ENCODE peak calls at places on chromosomes 3 and 15, in eight cellular contexts. One of them, this sample, is unnamed.

GRCh38 chr15:92625297-92625980 is 30.1 kb downstream of the FAM174B start:
- ATAC-seq in activated CD8-positive, alpha-beta T cell treated with anti-CD3 and anti-CD28 coated beads, Interleukin-2, amount 10 ng/mL, durations not matched to agents 7 days and 5 days: no peak
- ATAC-seq in Right ventricle myocardium inferior: no peak
- ATAC-seq in naive thymus-derived CD8-positive, alpha-beta T cell: no peak
- ATAC-seq in aorta: no peak
- ATAC-seq in foreskin keratinocyte: peak; percentile 61
- ATAC-seq in sciatic nerve: no peak
- ATAC-seq in right cardiac atrium: no peak
- ATAC-seq in this sample: peak; percentile 53

GRCh38 chr3:69403406-69403934 is 17.6 kb upstream of the FRMD4B start:
- ATAC-seq in activated CD8-positive, alpha-beta T cell treated with anti-CD3 and anti-CD28 coated beads, Interleukin-2, amount 10 ng/mL, durations not matched to agents 7 days and 5 days: no peak
- ATAC-seq in Right ventricle myocardium inferior: no peak
- ATAC-seq in naive thymus-derived CD8-positive, alpha-beta T cell: no peak
- ATAC-seq in aorta: no peak
- ATAC-seq in foreskin keratinocyte: no peak
- ATAC-seq in sciatic nerve: no peak
- ATAC-seq in right cardiac atrium: no peak
- ATAC-seq in this sample: no peak

GRCh38 chr3:128665362-128666021 is 14.9 kb upstream of the RPN1 start:
- ATAC-seq in activated CD8-positive, alpha-beta T cell treated with anti-CD3 and anti-CD28 coated beads, Interleukin-2, amount 10 ng/mL, durations not matched to agents 7 days and 5 days: no peak
- ATAC-seq in Right ventricle myocardium inferior: no peak
- ATAC-seq in naive thymus-derived CD8-positive, alpha-beta T cell: no peak
- ATAC-seq in aorta: no peak
- ATAC-seq in foreskin keratinocyte: no peak
- ATAC-seq in sciatic nerve: no peak
- ATAC-seq in right cardiac atrium: no peak
- ATAC-seq in this sample: no peak

GRCh38 chr3:177460100-177460499 is 262.8 kb upstream of the TBL1XR1 start:
- ATAC-seq in activated CD8-positive, alpha-beta T cell treated with anti-CD3 and anti-CD28 coated beads, Interleukin-2, amount 10 ng/mL, durations not matched to agents 7 days and 5 days: no peak
- ATAC-seq in Right ventricle myocardium inferior: no peak
- ATAC-seq in naive thymus-derived CD8-positive, alpha-beta T cell: no peak
- ATAC-seq in aorta: no peak
- ATAC-seq in foreskin keratinocyte: no peak
- ATAC-seq in sciatic nerve: peak; percentile 58
- ATAC-seq in right cardiac atrium: no peak
- ATAC-seq in this sample: no peak

GRCh38 chr3:123329636-123330340 is 119.1 kb downstream of the ADCY5 start:
- ATAC-seq in activated CD8-positive, alpha-beta T cell treated with anti-CD3 and anti-CD28 coated beads, Interleukin-2, amount 10 ng/mL, durations not matched to agents 7 days and 5 days: no peak
- ATAC-seq in Right ventricle myocardium inferior: no peak
- ATAC-seq in naive thymus-derived CD8-positive, alpha-beta T cell: no peak
- ATAC-seq in aorta: peak; percentile 21
- ATAC-seq in foreskin keratinocyte: no peak
- ATAC-seq in sciatic nerve: peak; percentile 7
- ATAC-seq in right cardiac atrium: no peak
- ATAC-seq in this sample: no peak

GRCh38 chr3:72473156-72473555 is 375.1 kb downstream of the SHQ1 start:
- ATAC-seq in activated CD8-positive, alpha-beta T cell treated with anti-CD3 and anti-CD28 coated beads, Interleukin-2, amount 10 ng/mL, durations not matched to agents 7 days and 5 days: no peak
- ATAC-seq in Right ventricle myocardium inferior: no peak
- ATAC-seq in naive thymus-derived CD8-positive, alpha-beta T cell: no peak
- ATAC-seq in aorta: no peak
- ATAC-seq in foreskin keratinocyte: no peak
- ATAC-seq in sciatic nerve: no peak
- ATAC-seq in right cardiac atrium: no peak
- ATAC-seq in this sample: peak; percentile 51

GRCh38 chr15:66364944-66365343 is 8.5 kb upstream of the TIPIN start:
- ATAC-seq in activated CD8-positive, alpha-beta T cell treated with anti-CD3 and anti-CD28 coated beads, Interleukin-2, amount 10 ng/mL, durations not matched to agents 7 days and 5 days: no peak
- ATAC-seq in Right ventricle myocardium inferior: no peak
- ATAC-seq in naive thymus-derived CD8-positive, alpha-beta T cell: no peak
- ATAC-seq in aorta: no peak
- ATAC-seq in foreskin keratinocyte: no peak
- ATAC-seq in sciatic nerve: no peak
- ATAC-seq in right cardiac atrium: no peak
- ATAC-seq in this sample: no peak

GRCh38 chr3:53426918-53427317 is 67.5 kb upstream of the CACNA1D start:
- ATAC-seq in activated CD8-positive, alpha-beta T cell treated with anti-CD3 and anti-CD28 coated beads, Interleukin-2, amount 10 ng/mL, durations not matched to agents 7 days and 5 days: no peak
- ATAC-seq in Right ventricle myocardium inferior: no peak
- ATAC-seq in naive thymus-derived CD8-positive, alpha-beta T cell: no peak
- ATAC-seq in aorta: no peak
- ATAC-seq in foreskin keratinocyte: no peak
- ATAC-seq in sciatic nerve: no peak
- ATAC-seq in right cardiac atrium: no peak
- ATAC-seq in this sample: no peak

GRCh38 chr3:72177075-72178050 is 392.4 kb upstream of the PROK2 start:
- ATAC-seq in activated CD8-positive, alpha-beta T cell treated with anti-CD3 and anti-CD28 coated beads, Interleukin-2, amount 10 ng/mL, durations not matched to agents 7 days and 5 days: peak; percentile 39
- ATAC-seq in Right ventricle myocardium inferior: peak; percentile 47
- ATAC-seq in naive thymus-derived CD8-positive, alpha-beta T cell: peak; percentile 42
- ATAC-seq in aorta: peak; percentile 51
- ATAC-seq in foreskin keratinocyte: peak; percentile 50
- ATAC-seq in sciatic nerve: peak; percentile 58
- ATAC-seq in right cardiac atrium: peak; percentile 71
- ATAC-seq in this sample: peak; percentile 32

GRCh38 chr3:72428803-72429202 is 419.4 kb downstream of the SHQ1 start:
- ATAC-seq in activated CD8-positive, alpha-beta T cell treated with anti-CD3 and anti-CD28 coated beads, Interleukin-2, amount 10 ng/mL, durations not matched to agents 7 days and 5 days: no peak
- ATAC-seq in Right ventricle myocardium inferior: no peak
- ATAC-seq in naive thymus-derived CD8-positive, alpha-beta T cell: peak; percentile 26
- ATAC-seq in aorta: no peak
- ATAC-seq in foreskin keratinocyte: no peak
- ATAC-seq in sciatic nerve: no peak
- ATAC-seq in right cardiac atrium: no peak
- ATAC-seq in this sample: no peak

GRCh38 chr15:82231842-82232241 is 30.7 kb downstream of the EFL1 start:
- ATAC-seq in activated CD8-positive, alpha-beta T cell treated with anti-CD3 and anti-CD28 coated beads, Interleukin-2, amount 10 ng/mL, durations not matched to agents 7 days and 5 days: no peak
- ATAC-seq in Right ventricle myocardium inferior: no peak
- ATAC-seq in naive thymus-derived CD8-positive, alpha-beta T cell: no peak
- ATAC-seq in aorta: no peak
- ATAC-seq in foreskin keratinocyte: no peak
- ATAC-seq in sciatic nerve: no peak
- ATAC-seq in right cardiac atrium: no peak
- ATAC-seq in this sample: no peak

GRCh38 chr3:100682056-100682853 is 27.0 kb upstream of the TFG start:
- ATAC-seq in activated CD8-positive, alpha-beta T cell treated with anti-CD3 and anti-CD28 coated beads, Interleukin-2, amount 10 ng/mL, durations not matched to agents 7 days and 5 days: peak; percentile 40
- ATAC-seq in Right ventricle myocardium inferior: peak; percentile 71
- ATAC-seq in naive thymus-derived CD8-positive, alpha-beta T cell: peak; percentile 23
- ATAC-seq in aorta: peak; percentile 63
- ATAC-seq in foreskin keratinocyte: peak; percentile 63
- ATAC-seq in sciatic nerve: peak; percentile 74
- ATAC-seq in right cardiac atrium: peak; percentile 88
- ATAC-seq in this sample: peak; percentile 41

GRCh38 chr3:50586763-50587070 is 17.4 kb downstream of the HEMK1 start:
- ATAC-seq in activated CD8-positive, alpha-beta T cell treated with anti-CD3 and anti-CD28 coated beads, Interleukin-2, amount 10 ng/mL, durations not matched to agents 7 days and 5 days: no peak
- ATAC-seq in Right ventricle myocardium inferior: no peak
- ATAC-seq in naive thymus-derived CD8-positive, alpha-beta T cell: no peak
- ATAC-seq in aorta: no peak
- ATAC-seq in foreskin keratinocyte: no peak
- ATAC-seq in sciatic nerve: no peak
- ATAC-seq in right cardiac atrium: no peak
- ATAC-seq in this sample: no peak

GRCh38 chr15:37056894-37057205 is 43.5 kb downstream of the MEIS2 start:
- ATAC-seq in activated CD8-positive, alpha-beta T cell treated with anti-CD3 and anti-CD28 coated beads, Interleukin-2, amount 10 ng/mL, durations not matched to agents 7 days and 5 days: no peak
- ATAC-seq in Right ventricle myocardium inferior: peak; percentile 2
- ATAC-seq in naive thymus-derived CD8-positive, alpha-beta T cell: no peak
- ATAC-seq in aorta: no peak
- ATAC-seq in foreskin keratinocyte: no peak
- ATAC-seq in sciatic nerve: peak; percentile 13
- ATAC-seq in right cardiac atrium: no peak
- ATAC-seq in this sample: no peak

GRCh38 chr3:46184469-46184868 is 23.6 kb downstream of the CCR1 start:
- ATAC-seq in activated CD8-positive, alpha-beta T cell treated with anti-CD3 and anti-CD28 coated beads, Interleukin-2, amount 10 ng/mL, durations not matched to agents 7 days and 5 days: no peak
- ATAC-seq in Right ventricle myocardium inferior: no peak
- ATAC-seq in naive thymus-derived CD8-positive, alpha-beta T cell: no peak
- ATAC-seq in aorta: no peak
- ATAC-seq in foreskin keratinocyte: peak; percentile 82
- ATAC-seq in sciatic nerve: no peak
- ATAC-seq in right cardiac atrium: no peak
- ATAC-seq in this sample: no peak

GRCh38 chr15:62853114-62853832 is 189.3 kb upstream of the TPM1 start:
- ATAC-seq in activated CD8-positive, alpha-beta T cell treated with anti-CD3 and anti-CD28 coated beads, Interleukin-2, amount 10 ng/mL, durations not matched to agents 7 days and 5 days: no peak
- ATAC-seq in Right ventricle myocardium inferior: no peak
- ATAC-seq in naive thymus-derived CD8-positive, alpha-beta T cell: no peak
- ATAC-seq in aorta: no peak
- ATAC-seq in foreskin keratinocyte: no peak
- ATAC-seq in sciatic nerve: peak; percentile 32
- ATAC-seq in right cardiac atrium: no peak
- ATAC-seq in this sample: no peak

GRCh38 chr15:66433726-66434125 is 47.0 kb downstream of the MAP2K1 start:
- ATAC-seq in activated CD8-positive, alpha-beta T cell treated with anti-CD3 and anti-CD28 coated beads, Interleukin-2, amount 10 ng/mL, durations not matched to agents 7 days and 5 days: no peak
- ATAC-seq in Right ventricle myocardium inferior: no peak
- ATAC-seq in naive thymus-derived CD8-positive, alpha-beta T cell: no peak
- ATAC-seq in aorta: no peak
- ATAC-seq in foreskin keratinocyte: no peak
- ATAC-seq in sciatic nerve: no peak
- ATAC-seq in right cardiac atrium: no peak
- ATAC-seq in this sample: no peak

GRCh38 chr15:53721334-53722087 is 38.0 kb downstream of the WDR72 start:
- ATAC-seq in activated CD8-positive, alpha-beta T cell treated with anti-CD3 and anti-CD28 coated beads, Interleukin-2, amount 10 ng/mL, durations not matched to agents 7 days and 5 days: no peak
- ATAC-seq in Right ventricle myocardium inferior: no peak
- ATAC-seq in naive thymus-derived CD8-positive, alpha-beta T cell: no peak
- ATAC-seq in aorta: no peak
- ATAC-seq in foreskin keratinocyte: no peak
- ATAC-seq in sciatic nerve: no peak
- ATAC-seq in right cardiac atrium: no peak
- ATAC-seq in this sample: no peak

GRCh38 chr15:69573815-69574472 is 121.3 kb downstream of the RPLP1 start:
- ATAC-seq in activated CD8-positive, alpha-beta T cell treated with anti-CD3 and anti-CD28 coated beads, Interleukin-2, amount 10 ng/mL, durations not matched to agents 7 days and 5 days: peak; percentile 62
- ATAC-seq in Right ventricle myocardium inferior: no peak
- ATAC-seq in naive thymus-derived CD8-positive, alpha-beta T cell: peak; percentile 55
- ATAC-seq in aorta: no peak
- ATAC-seq in foreskin keratinocyte: no peak
- ATAC-seq in sciatic nerve: no peak
- ATAC-seq in right cardiac atrium: no peak
- ATAC-seq in this sample: peak; percentile 65

GRCh38 chr3:114363554-114364202 is 69.8 kb downstream of the TIGIT start:
- ATAC-seq in activated CD8-positive, alpha-beta T cell treated with anti-CD3 and anti-CD28 coated beads, Interleukin-2, amount 10 ng/mL, durations not matched to agents 7 days and 5 days: no peak
- ATAC-seq in Right ventricle myocardium inferior: peak; percentile 60
- ATAC-seq in naive thymus-derived CD8-positive, alpha-beta T cell: no peak
- ATAC-seq in aorta: peak; percentile 69
- ATAC-seq in foreskin keratinocyte: peak; percentile 98
- ATAC-seq in sciatic nerve: peak; percentile 38
- ATAC-seq in right cardiac atrium: peak; percentile 80
- ATAC-seq in this sample: no peak

GRCh38 chr3:101171797-101172196 is 148.6 kb downstream of the IMPG2 start:
- ATAC-seq in activated CD8-positive, alpha-beta T cell treated with anti-CD3 and anti-CD28 coated beads, Interleukin-2, amount 10 ng/mL, durations not matched to agents 7 days and 5 days: no peak
- ATAC-seq in Right ventricle myocardium inferior: no peak
- ATAC-seq in naive thymus-derived CD8-positive, alpha-beta T cell: no peak
- ATAC-seq in aorta: no peak
- ATAC-seq in foreskin keratinocyte: no peak
- ATAC-seq in sciatic nerve: no peak
- ATAC-seq in right cardiac atrium: peak; percentile 84
- ATAC-seq in this sample: peak; percentile 78

GRCh38 chr3:71010731-71011455 is 572.6 kb downstream of the FOXP1 start:
- ATAC-seq in activated CD8-positive, alpha-beta T cell treated with anti-CD3 and anti-CD28 coated beads, Interleukin-2, amount 10 ng/mL, durations not matched to agents 7 days and 5 days: peak; percentile 86
- ATAC-seq in Right ventricle myocardium inferior: no peak
- ATAC-seq in naive thymus-derived CD8-positive, alpha-beta T cell: peak; percentile 74
- ATAC-seq in aorta: no peak
- ATAC-seq in foreskin keratinocyte: peak; percentile 51
- ATAC-seq in sciatic nerve: no peak
- ATAC-seq in right cardiac atrium: no peak
- ATAC-seq in this sample: peak; percentile 86

GRCh38 chr3:43294975-43295374 is 8.6 kb downstream of the SNRK start:
- ATAC-seq in activated CD8-positive, alpha-beta T cell treated with anti-CD3 and anti-CD28 coated beads, Interleukin-2, amount 10 ng/mL, durations not matched to agents 7 days and 5 days: no peak
- ATAC-seq in Right ventricle myocardium inferior: no peak
- ATAC-seq in naive thymus-derived CD8-positive, alpha-beta T cell: no peak
- ATAC-seq in aorta: no peak
- ATAC-seq in foreskin keratinocyte: no peak
- ATAC-seq in sciatic nerve: no peak
- ATAC-seq in right cardiac atrium: no peak
- ATAC-seq in this sample: no peak

This sample was measured in stimulated activated memory B cell treated with anti-CD40 and anti-IgM and Interleukin-4, amounts not matched to agents 10 μg/mL and 1 μg/mL and 100 μg/mL, for 72 hours.